ENCODE peak calls at places on chromosomes 1 and 21, in nine cellular contexts. One of them, this sample, is unnamed.

GRCh38 chr1:115794976-115795375 is 26.5 kb upstream of the CASQ2 start:
- DNase-seq in ACHN: no peak
- DNase-seq in nephron progenitor cell: no peak
- DNase-seq in stimulated activated CD4-positive, alpha-beta T cell treated with anti-CD3 and anti-CD28 coated beads, Interleukin-4, amount 100 ng/mL, for 24 hours: no peak
- DNase-seq in NCI-H2171 treated with DMSO at 0.1 percent for 48 hours: no peak
- DNase-seq in NCI-H345: no peak
- DNase-seq in fibroblast of lung: no peak
- DNase-seq in HCEC 1CT: no peak
- DNase-seq in iPS-NIHi11: no peak
- DNase-seq in this sample: no peak

GRCh38 chr1:228059536-228060457 is 22.7 kb upstream of the ARF1 start:
- DNase-seq in ACHN: peak
- DNase-seq in nephron progenitor cell: peak
- DNase-seq in stimulated activated CD4-positive, alpha-beta T cell treated with anti-CD3 and anti-CD28 coated beads, Interleukin-4, amount 100 ng/mL, for 24 hours: peak
- DNase-seq in NCI-H2171 treated with DMSO at 0.1 percent for 48 hours: peak
- DNase-seq in NCI-H345: peak
- DNase-seq in fibroblast of lung: no peak
- DNase-seq in HCEC 1CT: no peak
- DNase-seq in iPS-NIHi11: peak
- DNase-seq in this sample: no peak

GRCh38 chr1:30034627-30035521 is 688.5 kb downstream of the MATN1 start:
- DNase-seq in ACHN: no peak
- DNase-seq in nephron progenitor cell: no peak
- DNase-seq in stimulated activated CD4-positive, alpha-beta T cell treated with anti-CD3 and anti-CD28 coated beads, Interleukin-4, amount 100 ng/mL, for 24 hours: no peak
- DNase-seq in NCI-H2171 treated with DMSO at 0.1 percent for 48 hours: peak
- DNase-seq in NCI-H345: peak
- DNase-seq in fibroblast of lung: peak
- DNase-seq in HCEC 1CT: no peak
- DNase-seq in iPS-NIHi11: no peak
- DNase-seq in this sample: no peak

GRCh38 chr1:44256762-44257554 is 43.7 kb downstream of the DMAP1 start:
- DNase-seq in ACHN: no peak
- DNase-seq in nephron progenitor cell: no peak
- DNase-seq in stimulated activated CD4-positive, alpha-beta T cell treated with anti-CD3 and anti-CD28 coated beads, Interleukin-4, amount 100 ng/mL, for 24 hours: no peak
- DNase-seq in NCI-H2171 treated with DMSO at 0.1 percent for 48 hours: no peak
- DNase-seq in NCI-H345: no peak
- DNase-seq in fibroblast of lung: no peak
- DNase-seq in HCEC 1CT: no peak
- DNase-seq in iPS-NIHi11: no peak
- DNase-seq in this sample: no peak

GRCh38 chr1:156153362-156153761 is at the start of gene SEMA4A:
- DNase-seq in ACHN: no peak
- DNase-seq in nephron progenitor cell: no peak
- DNase-seq in stimulated activated CD4-positive, alpha-beta T cell treated with anti-CD3 and anti-CD28 coated beads, Interleukin-4, amount 100 ng/mL, for 24 hours: no peak
- DNase-seq in NCI-H2171 treated with DMSO at 0.1 percent for 48 hours: no peak
- DNase-seq in NCI-H345: no peak
- DNase-seq in fibroblast of lung: no peak
- DNase-seq in HCEC 1CT: no peak
- DNase-seq in iPS-NIHi11: peak
- DNase-seq in this sample: no peak

GRCh38 chr1:174021611-174022079 is 512 bp downstream of the RC3H1 start:
- DNase-seq in ACHN: peak
- DNase-seq in nephron progenitor cell: no peak
- DNase-seq in stimulated activated CD4-positive, alpha-beta T cell treated with anti-CD3 and anti-CD28 coated beads, Interleukin-4, amount 100 ng/mL, for 24 hours: peak
- DNase-seq in NCI-H2171 treated with DMSO at 0.1 percent for 48 hours: no peak
- DNase-seq in NCI-H345: no peak
- DNase-seq in fibroblast of lung: peak
- DNase-seq in HCEC 1CT: peak
- DNase-seq in iPS-NIHi11: peak
- DNase-seq in this sample: no peak

GRCh38 chr1:59678065-59678808 is 136.5 kb upstream of the HOOK1 start:
- DNase-seq in ACHN: no peak
- DNase-seq in nephron progenitor cell: no peak
- DNase-seq in stimulated activated CD4-positive, alpha-beta T cell treated with anti-CD3 and anti-CD28 coated beads, Interleukin-4, amount 100 ng/mL, for 24 hours: no peak
- DNase-seq in NCI-H2171 treated with DMSO at 0.1 percent for 48 hours: no peak
- DNase-seq in NCI-H345: no peak
- DNase-seq in fibroblast of lung: peak
- DNase-seq in HCEC 1CT: no peak
- DNase-seq in iPS-NIHi11: peak
- DNase-seq in this sample: no peak

GRCh38 chr1:52795464-52795863 is 47.1 kb upstream of the ZYG11A start:
- DNase-seq in ACHN: no peak
- DNase-seq in nephron progenitor cell: no peak
- DNase-seq in stimulated activated CD4-positive, alpha-beta T cell treated with anti-CD3 and anti-CD28 coated beads, Interleukin-4, amount 100 ng/mL, for 24 hours: no peak
- DNase-seq in NCI-H2171 treated with DMSO at 0.1 percent for 48 hours: no peak
- DNase-seq in NCI-H345: no peak
- DNase-seq in fibroblast of lung: no peak
- DNase-seq in HCEC 1CT: no peak
- DNase-seq in iPS-NIHi11: no peak
- DNase-seq in this sample: no peak

GRCh38 chr1:43835141-43836021 is 98.2 kb upstream of the ARTN start:
- DNase-seq in ACHN: peak
- DNase-seq in nephron progenitor cell: no peak
- DNase-seq in stimulated activated CD4-positive, alpha-beta T cell treated with anti-CD3 and anti-CD28 coated beads, Interleukin-4, amount 100 ng/mL, for 24 hours: no peak
- DNase-seq in NCI-H2171 treated with DMSO at 0.1 percent for 48 hours: no peak
- DNase-seq in NCI-H345: no peak
- DNase-seq in fibroblast of lung: peak
- DNase-seq in HCEC 1CT: peak
- DNase-seq in iPS-NIHi11: peak
- DNase-seq in this sample: no peak

GRCh38 chr1:177185209-177185608 is 14.5 kb downstream of the BRINP2 start:
- DNase-seq in ACHN: peak
- DNase-seq in nephron progenitor cell: no peak
- DNase-seq in stimulated activated CD4-positive, alpha-beta T cell treated with anti-CD3 and anti-CD28 coated beads, Interleukin-4, amount 100 ng/mL, for 24 hours: no peak
- DNase-seq in NCI-H2171 treated with DMSO at 0.1 percent for 48 hours: no peak
- DNase-seq in NCI-H345: no peak
- DNase-seq in fibroblast of lung: no peak
- DNase-seq in HCEC 1CT: no peak
- DNase-seq in iPS-NIHi11: no peak
- DNase-seq in this sample: no peak

GRCh38 chr1:65558215-65558614 is 137.7 kb downstream of the LEPR start:
- DNase-seq in ACHN: no peak
- DNase-seq in nephron progenitor cell: no peak
- DNase-seq in stimulated activated CD4-positive, alpha-beta T cell treated with anti-CD3 and anti-CD28 coated beads, Interleukin-4, amount 100 ng/mL, for 24 hours: no peak
- DNase-seq in NCI-H2171 treated with DMSO at 0.1 percent for 48 hours: no peak
- DNase-seq in NCI-H345: no peak
- DNase-seq in fibroblast of lung: peak
- DNase-seq in HCEC 1CT: peak
- DNase-seq in iPS-NIHi11: no peak
- DNase-seq in this sample: no peak

GRCh38 chr21:16320110-16320509 is 590.3 kb downstream of the USP25 start:
- DNase-seq in ACHN: no peak
- DNase-seq in nephron progenitor cell: no peak
- DNase-seq in stimulated activated CD4-positive, alpha-beta T cell treated with anti-CD3 and anti-CD28 coated beads, Interleukin-4, amount 100 ng/mL, for 24 hours: no peak
- DNase-seq in NCI-H2171 treated with DMSO at 0.1 percent for 48 hours: no peak
- DNase-seq in NCI-H345: no peak
- DNase-seq in fibroblast of lung: no peak
- DNase-seq in HCEC 1CT: no peak
- DNase-seq in iPS-NIHi11: no peak
- DNase-seq in this sample: no peak

GRCh38 chr1:216913966-216914365 is 190.7 kb upstream of the ESRRG start:
- DNase-seq in ACHN: no peak
- DNase-seq in nephron progenitor cell: no peak
- DNase-seq in stimulated activated CD4-positive, alpha-beta T cell treated with anti-CD3 and anti-CD28 coated beads, Interleukin-4, amount 100 ng/mL, for 24 hours: no peak
- DNase-seq in NCI-H2171 treated with DMSO at 0.1 percent for 48 hours: no peak
- DNase-seq in NCI-H345: no peak
- DNase-seq in fibroblast of lung: no peak
- DNase-seq in HCEC 1CT: no peak
- DNase-seq in iPS-NIHi11: no peak
- DNase-seq in this sample: no peak

GRCh38 chr1:115408489-115409002 is 70.5 kb upstream of the NGF start:
- DNase-seq in ACHN: no peak
- DNase-seq in nephron progenitor cell: no peak
- DNase-seq in stimulated activated CD4-positive, alpha-beta T cell treated with anti-CD3 and anti-CD28 coated beads, Interleukin-4, amount 100 ng/mL, for 24 hours: no peak
- DNase-seq in NCI-H2171 treated with DMSO at 0.1 percent for 48 hours: no peak
- DNase-seq in NCI-H345: no peak
- DNase-seq in fibroblast of lung: no peak
- DNase-seq in HCEC 1CT: no peak
- DNase-seq in iPS-NIHi11: no peak
- DNase-seq in this sample: no peak

GRCh38 chr1:32055426-32055825 is 17.3 kb upstream of the TMEM39B start:
- DNase-seq in ACHN: no peak
- DNase-seq in nephron progenitor cell: no peak
- DNase-seq in stimulated activated CD4-positive, alpha-beta T cell treated with anti-CD3 and anti-CD28 coated beads, Interleukin-4, amount 100 ng/mL, for 24 hours: no peak
- DNase-seq in NCI-H2171 treated with DMSO at 0.1 percent for 48 hours: peak
- DNase-seq in NCI-H345: no peak
- DNase-seq in fibroblast of lung: no peak
- DNase-seq in HCEC 1CT: no peak
- DNase-seq in iPS-NIHi11: no peak
- DNase-seq in this sample: no peak

GRCh38 chr1:159881930-159882839 is 17.8 kb downstream of the CFAP45 start:
- DNase-seq in ACHN: peak
- DNase-seq in nephron progenitor cell: no peak
- DNase-seq in stimulated activated CD4-positive, alpha-beta T cell treated with anti-CD3 and anti-CD28 coated beads, Interleukin-4, amount 100 ng/mL, for 24 hours: no peak
- DNase-seq in NCI-H2171 treated with DMSO at 0.1 percent for 48 hours: peak
- DNase-seq in NCI-H345: peak
- DNase-seq in fibroblast of lung: peak
- DNase-seq in HCEC 1CT: peak
- DNase-seq in iPS-NIHi11: no peak
- DNase-seq in this sample: peak

GRCh38 chr1:183872406-183872805 is 67.5 kb downstream of the RGL1 start:
- DNase-seq in ACHN: no peak
- DNase-seq in nephron progenitor cell: no peak
- DNase-seq in stimulated activated CD4-positive, alpha-beta T cell treated with anti-CD3 and anti-CD28 coated beads, Interleukin-4, amount 100 ng/mL, for 24 hours: no peak
- DNase-seq in NCI-H2171 treated with DMSO at 0.1 percent for 48 hours: no peak
- DNase-seq in NCI-H345: no peak
- DNase-seq in fibroblast of lung: no peak
- DNase-seq in HCEC 1CT: peak
- DNase-seq in iPS-NIHi11: no peak
- DNase-seq in this sample: no peak

GRCh38 chr1:37323486-37324377 is 150.6 kb upstream of the ZC3H12A start:
- DNase-seq in ACHN: peak
- DNase-seq in nephron progenitor cell: peak
- DNase-seq in stimulated activated CD4-positive, alpha-beta T cell treated with anti-CD3 and anti-CD28 coated beads, Interleukin-4, amount 100 ng/mL, for 24 hours: peak
- DNase-seq in NCI-H2171 treated with DMSO at 0.1 percent for 48 hours: no peak
- DNase-seq in NCI-H345: peak
- DNase-seq in fibroblast of lung: no peak
- DNase-seq in HCEC 1CT: no peak
- DNase-seq in iPS-NIHi11: peak
- DNase-seq in this sample: peak

GRCh38 chr21:33931799-33932390 is 16.3 kb upstream of the ATP5PO start:
- DNase-seq in ACHN: no peak
- DNase-seq in nephron progenitor cell: no peak
- DNase-seq in stimulated activated CD4-positive, alpha-beta T cell treated with anti-CD3 and anti-CD28 coated beads, Interleukin-4, amount 100 ng/mL, for 24 hours: no peak
- DNase-seq in NCI-H2171 treated with DMSO at 0.1 percent for 48 hours: no peak
- DNase-seq in NCI-H345: no peak
- DNase-seq in fibroblast of lung: no peak
- DNase-seq in HCEC 1CT: no peak
- DNase-seq in iPS-NIHi11: no peak
- DNase-seq in this sample: no peak

GRCh38 chr1:89831462-89832113 is 10.8 kb downstream of the LRRC8D start:
- DNase-seq in ACHN: no peak
- DNase-seq in nephron progenitor cell: no peak
- DNase-seq in stimulated activated CD4-positive, alpha-beta T cell treated with anti-CD3 and anti-CD28 coated beads, Interleukin-4, amount 100 ng/mL, for 24 hours: no peak
- DNase-seq in NCI-H2171 treated with DMSO at 0.1 percent for 48 hours: no peak
- DNase-seq in NCI-H345: no peak
- DNase-seq in fibroblast of lung: no peak
- DNase-seq in HCEC 1CT: no peak
- DNase-seq in iPS-NIHi11: no peak
- DNase-seq in this sample: no peak

This sample was measured in 8988T.